ENCODE peak calls at places on chromosomes 13 and 19, in four cellular contexts. One of them, this sample, is unnamed.
A peak's percentile ranks its signal among the peaks of the same experiment; 100 is the strongest.

GRCh38 chr19:40756502-40757110 is 5.6 kb downstream of the SNRPA start:
- DNase-seq in A549: no peak
- DNase-seq in K562: no peak
- DNase-seq in GM12878: no peak
- DNase-seq in this sample: no peak

GRCh38 chr13:92843549-92843948 is 383.1 kb upstream of the GPC6 start:
- DNase-seq in A549: no peak
- DNase-seq in K562: no peak
- DNase-seq in GM12878: no peak
- DNase-seq in this sample: peak; percentile 69

GRCh38 chr13:25771641-25772478 is 280.0 kb downstream of the SHISA2 start:
- DNase-seq in A549: no peak
- DNase-seq in K562: no peak
- DNase-seq in GM12878: no peak
- DNase-seq in this sample: no peak

GRCh38 chr19:49858591-49858985 is 7.6 kb downstream of the PTOV1 start:
- DNase-seq in A549: no peak
- DNase-seq in K562: no peak
- DNase-seq in GM12878: no peak
- DNase-seq in this sample: no peak

GRCh38 chr19:28482221-28482620 is 730.7 kb downstream of the UQCRFS1 start:
- DNase-seq in A549: no peak
- DNase-seq in K562: no peak
- DNase-seq in GM12878: no peak
- DNase-seq in this sample: no peak

GRCh38 chr19:49324801-49325491 is at the start of gene SLC6A16:
- DNase-seq in A549: no peak
- DNase-seq in K562: no peak
- DNase-seq in GM12878: no peak
- DNase-seq in this sample: no peak

GRCh38 chr19:37470216-37470615 is 1.1 kb downstream of the ZNF570 start:
- DNase-seq in A549: no peak
- DNase-seq in K562: no peak
- DNase-seq in GM12878: no peak
- DNase-seq in this sample: no peak

GRCh38 chr13:57311009-57311586 is 144.1 kb downstream of the PRR20E start:
- DNase-seq in A549: no peak
- DNase-seq in K562: no peak
- DNase-seq in GM12878: no peak
- DNase-seq in this sample: no peak

GRCh38 chr19:28428644-28429348 is 784.2 kb downstream of the UQCRFS1 start:
- DNase-seq in A549: no peak
- DNase-seq in K562: peak; percentile 14
- DNase-seq in GM12878: no peak
- DNase-seq in this sample: no peak

GRCh38 chr13:92103673-92104296 is 705.4 kb downstream of the GPC5 start:
- DNase-seq in A549: no peak
- DNase-seq in K562: no peak
- DNase-seq in GM12878: no peak
- DNase-seq in this sample: peak; percentile 9

GRCh38 chr19:28586501-28586900 is 626.5 kb downstream of the UQCRFS1 start:
- DNase-seq in A549: no peak
- DNase-seq in K562: no peak
- DNase-seq in GM12878: no peak
- DNase-seq in this sample: no peak

GRCh38 chr19:2428027-2428690 is 773 bp upstream of the TIMM13 start:
- DNase-seq in A549: no peak
- DNase-seq in K562: peak; percentile 54
- DNase-seq in GM12878: no peak
- DNase-seq in this sample: peak; percentile 8

GRCh38 chr13:63737418-63737817 is 2321.8 kb upstream of the PCDH20 start:
- DNase-seq in A549: no peak
- DNase-seq in K562: no peak
- DNase-seq in GM12878: no peak
- DNase-seq in this sample: no peak

GRCh38 chr13:44739120-44739519 is 163.0 kb upstream of the TSC22D1 start:
- DNase-seq in A549: no peak
- DNase-seq in K562: no peak
- DNase-seq in GM12878: no peak
- DNase-seq in this sample: no peak

GRCh38 chr19:58182577-58182988 is 278 bp upstream of the ZNF274 start:
- DNase-seq in A549: no peak
- DNase-seq in K562: no peak
- DNase-seq in GM12878: no peak
- DNase-seq in this sample: no peak

GRCh38 chr19:925912-926594 is at the start of gene ARID3A:
- DNase-seq in A549: peak; percentile 71
- DNase-seq in K562: no peak
- DNase-seq in GM12878: no peak
- DNase-seq in this sample: no peak

GRCh38 chr19:18593367-18594095 is 4.9 kb downstream of the REX1BD start:
- DNase-seq in A549: no peak
- DNase-seq in K562: peak; percentile 54
- DNase-seq in GM12878: no peak
- DNase-seq in this sample: no peak

GRCh38 chr19:55165952-55166529 is 372 bp downstream of the DNAAF3 start:
- DNase-seq in A549: peak; percentile 93
- DNase-seq in K562: peak; percentile 90
- DNase-seq in GM12878: no peak
- DNase-seq in this sample: peak; percentile 56

GRCh38 chr13:58869566-58869965 is 1238.0 kb downstream of the PCDH17 start:
- DNase-seq in A549: no peak
- DNase-seq in K562: no peak
- DNase-seq in GM12878: no peak
- DNase-seq in this sample: no peak

GRCh38 chr13:20173121-20173746 is 12.4 kb upstream of the GJA3 start:
- DNase-seq in A549: no peak
- DNase-seq in K562: no peak
- DNase-seq in GM12878: no peak
- DNase-seq in this sample: peak; percentile 34

GRCh38 chr19:57566396-57567256 is 7.0 kb upstream of the ZNF550 start:
- DNase-seq in A549: no peak
- DNase-seq in K562: peak; percentile 54
- DNase-seq in GM12878: no peak
- DNase-seq in this sample: peak; percentile 38

GRCh38 chr13:75550159-75550567 is 572 bp downstream of the UCHL3 start:
- DNase-seq in A549: peak; percentile 27
- DNase-seq in K562: peak; percentile 74
- DNase-seq in GM12878: no peak
- DNase-seq in this sample: peak; percentile 87

GRCh38 chr19:6519289-6519688 is 11.5 kb upstream of the TNFSF9 start:
- DNase-seq in A549: peak; percentile 69
- DNase-seq in K562: no peak
- DNase-seq in GM12878: no peak
- DNase-seq in this sample: peak; percentile 61

GRCh38 chr13:51311271-51311670 is 28.2 kb upstream of the SERPINE3 start:
- DNase-seq in A549: no peak
- DNase-seq in K562: no peak
- DNase-seq in GM12878: no peak
- DNase-seq in this sample: no peak

GRCh38 chr19:16296713-16297112 is 27.9 kb upstream of the KLF2 start:
- DNase-seq in A549: no peak
- DNase-seq in K562: no peak
- DNase-seq in GM12878: no peak
- DNase-seq in this sample: no peak

GRCh38 chr13:39510296-39510695 is 92.7 kb downstream of the LHFPL6 start:
- DNase-seq in A549: no peak
- DNase-seq in K562: no peak
- DNase-seq in GM12878: peak; percentile 17
- DNase-seq in this sample: no peak

GRCh38 chr19:7272856-7273578 is 21.2 kb downstream of the INSR start:
- DNase-seq in A549: no peak
- DNase-seq in K562: no peak
- DNase-seq in GM12878: peak; percentile 64
- DNase-seq in this sample: no peak

DNA sequence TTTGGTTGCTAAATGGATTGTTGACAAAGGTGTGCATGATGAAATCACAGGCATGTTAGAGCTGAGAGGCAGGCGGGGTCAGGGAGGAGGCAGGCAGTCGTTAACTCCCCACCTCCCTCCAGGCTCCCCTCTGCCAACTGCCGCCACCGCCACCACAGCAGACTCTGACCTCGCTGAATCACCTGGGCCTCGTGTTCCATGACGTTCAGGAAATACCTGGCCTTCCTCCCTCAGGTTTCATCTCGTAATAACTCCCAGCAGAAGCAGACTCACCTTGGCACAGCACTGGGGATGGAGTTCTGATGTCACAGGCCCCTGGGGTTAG is 198.5 kb downstream of the KATNAL1 start:
- DNase-seq in A549: no peak
- DNase-seq in K562: no peak
- DNase-seq in GM12878: no peak
- DNase-seq in this sample: no peak
- TF ChIP-seq BHLHE40 in A549: no peak
- TF ChIP-seq BHLHE40 in K562: no peak
- TF ChIP-seq BHLHE40 in GM12878: no peak
- TF ChIP-seq BHLHE40 in this sample: no peak

GRCh38 chr19:12936582-12936981 is 1.8 kb upstream of the CALR start:
- DNase-seq in A549: no peak
- DNase-seq in K562: no peak
- DNase-seq in GM12878: no peak
- DNase-seq in this sample: no peak
- TF ChIP-seq ELK1 in A549: no peak
- TF ChIP-seq ELK1 in K562: no peak
- TF ChIP-seq ELK1 in GM12878: no peak
- TF ChIP-seq ELK1 in this sample: no peak

GRCh38 chr13:112062619-112063308 is 4.2 kb upstream of the SOX1 start:
- DNase-seq in A549: no peak
- DNase-seq in K562: no peak
- DNase-seq in GM12878: no peak
- DNase-seq in this sample: no peak
- TF ChIP-seq BHLHE40 in A549: no peak
- TF ChIP-seq BHLHE40 in K562: no peak
- TF ChIP-seq BHLHE40 in GM12878: no peak
- TF ChIP-seq BHLHE40 in this sample: no peak

GRCh38 chr19:45526143-45526542 is 18.9 kb downstream of the VASP start:
- DNase-seq in A549: peak; percentile 88
- DNase-seq in K562: peak; percentile 76
- DNase-seq in GM12878: no peak
- DNase-seq in this sample: peak; percentile 55

GRCh38 chr19:45528744-45529453 is 21.6 kb downstream of the VASP start:
- DNase-seq in A549: no peak
- DNase-seq in K562: peak; percentile 73
- DNase-seq in GM12878: no peak
- DNase-seq in this sample: no peak

GRCh38 chr19:45527731-45528130 is 20.5 kb downstream of the VASP start:
- DNase-seq in A549: no peak
- DNase-seq in K562: no peak
- DNase-seq in GM12878: no peak
- DNase-seq in this sample: no peak

GRCh38 chr19:45526971-45527370 is 19.7 kb downstream of the VASP start:
- DNase-seq in A549: no peak
- DNase-seq in K562: no peak
- DNase-seq in GM12878: no peak
- DNase-seq in this sample: no peak

DNA sequence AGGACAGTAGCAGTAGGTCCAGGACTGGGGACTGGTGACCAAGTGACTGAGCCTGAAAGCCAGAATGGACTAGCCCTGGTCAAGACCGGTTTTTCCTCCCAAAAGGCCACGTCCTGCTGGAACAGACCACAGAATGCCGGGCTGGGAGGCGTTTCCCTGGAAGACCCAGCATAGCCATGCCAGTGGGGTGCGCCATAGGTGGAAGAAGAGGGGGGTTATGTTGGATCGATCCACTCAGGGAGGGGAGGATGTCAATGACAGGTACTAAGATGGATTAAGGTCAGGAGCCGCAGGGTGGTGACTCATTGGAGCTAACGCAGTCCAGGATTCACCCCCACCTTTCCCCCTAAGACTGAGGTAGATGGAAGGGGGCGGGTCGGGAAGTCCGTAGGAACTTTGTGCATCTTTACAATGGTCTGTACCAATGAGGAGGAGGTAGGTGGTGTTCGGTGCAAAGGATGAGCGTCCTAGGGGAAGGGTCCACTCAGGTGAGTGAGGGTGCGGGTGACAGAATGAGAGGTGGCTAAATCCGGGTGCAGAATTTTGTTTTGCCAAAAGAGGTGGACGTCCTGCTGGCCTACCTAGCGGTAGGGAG is 21.0 kb downstream of the VASP start:
- DNase-seq in A549: no peak
- DNase-seq in K562: peak; percentile 53
- DNase-seq in GM12878: no peak
- DNase-seq in this sample: peak; percentile 56
- TF ChIP-seq ELK1 in A549: no peak
- TF ChIP-seq ELK1 in K562: no peak
- TF ChIP-seq ELK1 in GM12878: no peak
- TF ChIP-seq ELK1 in this sample: no peak

GRCh38 chr13:46817081-46817480 is 20.1 kb upstream of the ESD start:
- DNase-seq in A549: no peak
- DNase-seq in K562: no peak
- DNase-seq in GM12878: no peak
- DNase-seq in this sample: no peak

GRCh38 chr13:46812398-46812797 is 15.4 kb upstream of the ESD start:
- DNase-seq in A549: no peak
- DNase-seq in K562: no peak
- DNase-seq in GM12878: no peak
- DNase-seq in this sample: no peak

DNA sequence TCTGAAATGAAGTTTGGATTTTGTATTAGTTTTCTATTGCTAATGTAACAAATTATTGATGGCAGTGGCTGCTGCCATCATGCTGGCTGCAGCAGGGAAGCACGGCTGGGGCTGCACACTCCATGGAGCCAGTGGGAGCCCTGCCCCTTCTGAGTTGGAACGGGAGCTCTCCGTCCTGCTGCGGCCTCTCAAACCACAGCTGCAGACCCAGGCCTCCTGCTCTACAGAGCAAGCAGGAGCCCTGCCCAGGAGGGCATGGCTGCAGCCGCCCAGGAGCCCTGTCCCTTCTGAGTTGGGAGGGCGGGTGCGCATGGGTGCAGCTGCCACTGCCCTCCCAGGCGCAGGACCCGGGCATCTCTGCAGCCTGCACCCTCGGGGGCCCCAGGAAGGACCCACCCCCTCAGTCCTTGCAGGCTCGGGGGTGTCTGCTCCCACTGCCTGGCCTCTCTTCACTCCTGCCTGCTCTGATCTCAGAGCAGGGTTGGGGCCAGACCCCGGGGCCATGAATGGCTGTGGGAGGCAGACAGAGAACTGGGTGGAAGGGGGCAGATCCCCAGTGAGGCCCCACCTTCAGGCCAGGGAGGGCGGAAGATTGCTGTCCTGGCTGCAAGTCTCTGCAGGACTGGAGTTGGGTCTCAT is 21.0 kb upstream of the ESD start:
- DNase-seq in A549: no peak
- DNase-seq in K562: no peak
- DNase-seq in GM12878: no peak
- DNase-seq in this sample: no peak
- TF ChIP-seq BHLHE40 in A549: no peak
- TF ChIP-seq BHLHE40 in K562: no peak
- TF ChIP-seq BHLHE40 in GM12878: no peak
- TF ChIP-seq BHLHE40 in this sample: no peak

GRCh38 chr19:4738734-4739133 is 15.1 kb upstream of the DPP9 start:
- DNase-seq in A549: no peak
- DNase-seq in K562: no peak
- DNase-seq in GM12878: no peak
- DNase-seq in this sample: no peak
- TF ChIP-seq ELK1 in A549: no peak
- TF ChIP-seq ELK1 in K562: no peak
- TF ChIP-seq ELK1 in GM12878: no peak
- TF ChIP-seq ELK1 in this sample: no peak

This sample was measured in IMR-90.